ENCODE peak calls at places on chromosomes 16 and 17, in eight cellular contexts. One of them, this sample, is unnamed.

GRCh38 chr17:68498479-68499326 is 13.5 kb upstream of the PRKAR1A start:
- DNase-seq in hepatocyte: no peak
- DNase-seq in GM23248: peak; percentile 45
- DNase-seq in astrocyte: no peak
- DNase-seq in neural progenitor cell: no peak
- DNase-seq in osteoblast: no peak
- DNase-seq in OCI-LY7: peak; percentile 52
- DNase-seq in fibroblast of lung: no peak
- DNase-seq in this sample: peak; percentile 61

GRCh38 chr16:918068-918467 is 52.7 kb downstream of the LMF1 start:
- DNase-seq in hepatocyte: peak; percentile 30
- DNase-seq in astrocyte: no peak
- DNase-seq in fibroblast of lung: no peak
- DNase-seq in osteoblast: no peak
- DNase-seq in neural progenitor cell: peak; percentile 52
- DNase-seq in GM23248: no peak
- DNase-seq in OCI-LY7: no peak
- DNase-seq in this sample: no peak

GRCh38 chr16:67431077-67431804 is at the start of gene HSD11B2:
- DNase-seq in hepatocyte: peak; percentile 88
- DNase-seq in neural progenitor cell: peak; percentile 91
- DNase-seq in GM23248: peak; percentile 85
- DNase-seq in osteoblast: peak; percentile 98
- DNase-seq in fibroblast of lung: peak; percentile 38
- DNase-seq in OCI-LY7: no peak
- DNase-seq in astrocyte: peak; percentile 14
- DNase-seq in this sample: peak; percentile 60

GRCh38 chr16:77579283-77579985 is 142.9 kb upstream of the NUDT7 start:
- DNase-seq in fibroblast of lung: no peak
- DNase-seq in astrocyte: no peak
- DNase-seq in hepatocyte: peak; percentile 16
- DNase-seq in neural progenitor cell: no peak
- DNase-seq in osteoblast: no peak
- DNase-seq in GM23248: peak; percentile 44
- DNase-seq in OCI-LY7: no peak
- DNase-seq in this sample: no peak

GRCh38 chr16:81136331-81137011 is 40.3 kb upstream of the GCSH start:
- DNase-seq in fibroblast of lung: no peak
- DNase-seq in astrocyte: no peak
- DNase-seq in osteoblast: peak; percentile 39
- DNase-seq in OCI-LY7: no peak
- DNase-seq in hepatocyte: no peak
- DNase-seq in neural progenitor cell: no peak
- DNase-seq in GM23248: no peak
- DNase-seq in this sample: no peak

GRCh38 chr17:39365252-39365651 is 36.2 kb downstream of the FBXL20 start:
- DNase-seq in osteoblast: peak; percentile 79
- DNase-seq in GM23248: peak; percentile 88
- DNase-seq in fibroblast of lung: peak; percentile 85
- DNase-seq in hepatocyte: no peak
- DNase-seq in OCI-LY7: no peak
- DNase-seq in astrocyte: peak; percentile 79
- DNase-seq in neural progenitor cell: no peak
- DNase-seq in this sample: no peak

GRCh38 chr17:55577011-55577586 is 65.8 kb upstream of the SMIM36 start:
- DNase-seq in neural progenitor cell: no peak
- DNase-seq in fibroblast of lung: peak; percentile 84
- DNase-seq in astrocyte: peak; percentile 78
- DNase-seq in osteoblast: peak; percentile 74
- DNase-seq in GM23248: peak; percentile 92
- DNase-seq in OCI-LY7: no peak
- DNase-seq in hepatocyte: peak; percentile 12
- DNase-seq in this sample: peak; percentile 51

GRCh38 chr16:54968769-54969168 is 38.1 kb downstream of the IRX5 start:
- DNase-seq in hepatocyte: no peak
- DNase-seq in astrocyte: no peak
- DNase-seq in neural progenitor cell: no peak
- DNase-seq in GM23248: no peak
- DNase-seq in fibroblast of lung: no peak
- DNase-seq in osteoblast: no peak
- DNase-seq in OCI-LY7: no peak
- DNase-seq in this sample: no peak

GRCh38 chr16:15976225-15976812 is 26.9 kb downstream of the ABCC1 start:
- DNase-seq in neural progenitor cell: no peak
- DNase-seq in osteoblast: no peak
- DNase-seq in OCI-LY7: no peak
- DNase-seq in fibroblast of lung: no peak
- DNase-seq in hepatocyte: no peak
- DNase-seq in GM23248: peak; percentile 59
- DNase-seq in astrocyte: no peak
- DNase-seq in this sample: no peak

GRCh38 chr16:57640612-57641011 is 12.2 kb downstream of the ADGRG1 start:
- DNase-seq in astrocyte: no peak
- DNase-seq in GM23248: no peak
- DNase-seq in neural progenitor cell: no peak
- DNase-seq in OCI-LY7: no peak
- DNase-seq in osteoblast: no peak
- DNase-seq in fibroblast of lung: no peak
- DNase-seq in hepatocyte: no peak
- DNase-seq in this sample: no peak

GRCh38 chr17:52157603-52158449 is 688 bp downstream of the CA10 start:
- DNase-seq in GM23248: no peak
- DNase-seq in osteoblast: no peak
- DNase-seq in astrocyte: no peak
- DNase-seq in hepatocyte: no peak
- DNase-seq in fibroblast of lung: no peak
- DNase-seq in OCI-LY7: no peak
- DNase-seq in neural progenitor cell: peak; percentile 55
- DNase-seq in this sample: no peak

GRCh38 chr17:55743103-55743679 is 7.7 kb upstream of the PCTP start:
- DNase-seq in neural progenitor cell: no peak
- DNase-seq in astrocyte: peak; percentile 45
- DNase-seq in hepatocyte: peak; percentile 72
- DNase-seq in GM23248: no peak
- DNase-seq in fibroblast of lung: peak; percentile 51
- DNase-seq in OCI-LY7: no peak
- DNase-seq in osteoblast: no peak
- DNase-seq in this sample: no peak

GRCh38 chr17:44775838-44776621 is 17.2 kb downstream of the ADAM11 start:
- DNase-seq in GM23248: no peak
- DNase-seq in neural progenitor cell: no peak
- DNase-seq in fibroblast of lung: no peak
- DNase-seq in hepatocyte: peak; percentile 99
- DNase-seq in OCI-LY7: no peak
- DNase-seq in osteoblast: peak; percentile 86
- DNase-seq in astrocyte: no peak
- DNase-seq in this sample: no peak

GRCh38 chr17:50361561-50362480 is 11.2 kb downstream of the MRPL27 start:
- DNase-seq in astrocyte: peak; percentile 36
- DNase-seq in GM23248: peak; percentile 85
- DNase-seq in neural progenitor cell: peak; percentile 80
- DNase-seq in fibroblast of lung: peak; percentile 62
- DNase-seq in hepatocyte: peak; percentile 84
- DNase-seq in osteoblast: peak; percentile 97
- DNase-seq in OCI-LY7: peak; percentile 77
- DNase-seq in this sample: peak; percentile 88

GRCh38 chr17:48644159-48644558 is 18.0 kb upstream of the HOXB9 start:
- DNase-seq in neural progenitor cell: no peak
- DNase-seq in osteoblast: no peak
- DNase-seq in astrocyte: no peak
- DNase-seq in GM23248: no peak
- DNase-seq in OCI-LY7: no peak
- DNase-seq in hepatocyte: no peak
- DNase-seq in fibroblast of lung: no peak
- DNase-seq in this sample: no peak
- H4K20me1 ChIP-seq in neural progenitor cell: peaks cover 88% of the 10 kb centered on the region
- H4K20me1 ChIP-seq in osteoblast: no peaks in the 10 kb centered on the region
- H4K20me1 ChIP-seq in astrocyte: no peaks in the 10 kb centered on the region
- H4K20me1 ChIP-seq in GM23248: no peaks in the 10 kb centered on the region
- H4K20me1 ChIP-seq in OCI-LY7: no peaks in the 10 kb centered on the region
- H4K20me1 ChIP-seq in hepatocyte: no peaks in the 10 kb centered on the region
- H4K20me1 ChIP-seq in fibroblast of lung: no peaks in the 10 kb centered on the region
- H4K20me1 ChIP-seq in this sample: no peaks in the 10 kb centered on the region

GRCh38 chr17:78116411-78116810 is 12.1 kb downstream of the TMC6 start:
- DNase-seq in GM23248: no peak
- DNase-seq in osteoblast: no peak
- DNase-seq in fibroblast of lung: no peak
- DNase-seq in astrocyte: no peak
- DNase-seq in hepatocyte: no peak
- DNase-seq in OCI-LY7: no peak
- DNase-seq in neural progenitor cell: no peak
- DNase-seq in this sample: no peak

GRCh38 chr17:78113804-78114785 is 14.5 kb downstream of the TMC6 start:
- DNase-seq in hepatocyte: no peak
- DNase-seq in osteoblast: peak; percentile 88
- DNase-seq in astrocyte: no peak
- DNase-seq in fibroblast of lung: no peak
- DNase-seq in OCI-LY7: no peak
- DNase-seq in GM23248: no peak
- DNase-seq in neural progenitor cell: no peak
- DNase-seq in this sample: no peak

GRCh38 chr17:78117027-78117981 is 11.3 kb downstream of the TMC6 start:
- DNase-seq in OCI-LY7: peak; percentile 54
- DNase-seq in astrocyte: no peak
- DNase-seq in hepatocyte: no peak
- DNase-seq in GM23248: no peak
- DNase-seq in osteoblast: peak; percentile 93
- DNase-seq in fibroblast of lung: peak; percentile 20
- DNase-seq in neural progenitor cell: peak; percentile 50
- DNase-seq in this sample: no peak

GRCh38 chr17:78112508-78113471 is 15.8 kb downstream of the TMC6 start:
- DNase-seq in OCI-LY7: peak; percentile 75
- DNase-seq in fibroblast of lung: peak; percentile 20
- DNase-seq in osteoblast: peak; percentile 99
- DNase-seq in GM23248: peak; percentile 59
- DNase-seq in neural progenitor cell: peak; percentile 76
- DNase-seq in astrocyte: no peak
- DNase-seq in hepatocyte: peak; percentile 80
- DNase-seq in this sample: peak; percentile 89

GRCh38 chr17:78114831-78115723 is 13.5 kb downstream of the TMC6 start:
- DNase-seq in hepatocyte: no peak
- DNase-seq in astrocyte: no peak
- DNase-seq in neural progenitor cell: no peak
- DNase-seq in osteoblast: peak; percentile 85
- DNase-seq in fibroblast of lung: no peak
- DNase-seq in OCI-LY7: no peak
- DNase-seq in GM23248: no peak
- DNase-seq in this sample: no peak
- H4K20me1 ChIP-seq in hepatocyte: no peaks in the 10 kb centered on the region
- H4K20me1 ChIP-seq in astrocyte: no peaks in the 10 kb centered on the region
- H4K20me1 ChIP-seq in neural progenitor cell: no peaks in the 10 kb centered on the region
- H4K20me1 ChIP-seq in osteoblast: no peaks in the 10 kb centered on the region
- H4K20me1 ChIP-seq in fibroblast of lung: no peaks in the 10 kb centered on the region
- H4K20me1 ChIP-seq in OCI-LY7: no peaks in the 10 kb centered on the region
- H4K20me1 ChIP-seq in GM23248: no peaks in the 10 kb centered on the region
- H4K20me1 ChIP-seq in this sample: peaks cover 20% of the 10 kb centered on the region

GRCh38 chr16:48366165-48367093 is 18.8 kb downstream of the SIAH1 start:
- DNase-seq in OCI-LY7: peak; percentile 47
- DNase-seq in neural progenitor cell: peak; percentile 62
- DNase-seq in astrocyte: peak; percentile 93
- DNase-seq in GM23248: peak; percentile 93
- DNase-seq in osteoblast: peak; percentile 90
- DNase-seq in hepatocyte: peak; percentile 73
- DNase-seq in fibroblast of lung: peak; percentile 94
- DNase-seq in this sample: peak; percentile 80

GRCh38 chr16:48369765-48370164 is 15.4 kb downstream of the SIAH1 start:
- DNase-seq in neural progenitor cell: no peak
- DNase-seq in fibroblast of lung: peak; percentile 24
- DNase-seq in hepatocyte: no peak
- DNase-seq in osteoblast: no peak
- DNase-seq in OCI-LY7: no peak
- DNase-seq in GM23248: no peak
- DNase-seq in astrocyte: no peak
- DNase-seq in this sample: no peak

GRCh38 chr16:48365601-48366164 is 19.5 kb downstream of the SIAH1 start:
- DNase-seq in neural progenitor cell: peak; percentile 95
- DNase-seq in OCI-LY7: no peak
- DNase-seq in GM23248: peak; percentile 98
- DNase-seq in osteoblast: peak; percentile 90
- DNase-seq in fibroblast of lung: peak; percentile 83
- DNase-seq in astrocyte: peak; percentile 74
- DNase-seq in hepatocyte: peak; percentile 95
- DNase-seq in this sample: peak; percentile 89

GRCh38 chr16:48365030-48365600 is 20.1 kb downstream of the SIAH1 start:
- DNase-seq in fibroblast of lung: no peak
- DNase-seq in astrocyte: no peak
- DNase-seq in osteoblast: no peak
- DNase-seq in GM23248: peak; percentile 23
- DNase-seq in hepatocyte: peak; percentile 44
- DNase-seq in OCI-LY7: no peak
- DNase-seq in neural progenitor cell: no peak
- DNase-seq in this sample: no peak

DNA sequence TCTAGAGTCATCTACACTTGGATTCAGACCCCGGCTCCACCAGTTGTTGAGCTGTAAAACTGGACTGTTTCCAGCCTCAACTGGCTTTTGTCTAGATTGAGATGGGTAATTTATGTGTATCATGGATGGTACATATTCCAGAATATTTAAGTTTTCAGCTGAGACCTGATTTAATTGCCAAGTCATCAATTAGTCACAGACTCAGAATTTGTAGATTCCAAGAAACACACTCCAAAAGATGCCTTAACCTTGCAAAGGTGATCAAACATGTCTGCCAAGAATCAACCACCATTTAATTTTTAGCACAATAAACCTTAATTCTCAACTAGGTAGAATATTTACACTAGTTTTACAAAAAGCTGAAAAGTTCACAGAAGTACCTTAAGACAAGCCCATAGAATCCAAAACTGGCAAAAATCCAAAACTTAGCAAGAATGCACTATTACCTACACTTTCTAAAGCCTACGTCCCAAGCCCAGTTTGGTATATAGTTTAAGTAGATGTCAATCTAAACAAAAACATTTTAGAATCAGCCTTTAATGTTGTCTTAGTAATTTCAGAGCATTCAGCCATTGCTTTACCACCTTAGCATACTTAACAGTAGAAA is 17.7 kb downstream of the SIAH1 start:
- DNase-seq in osteoblast: no peak
- DNase-seq in hepatocyte: no peak
- DNase-seq in neural progenitor cell: no peak
- DNase-seq in astrocyte: no peak
- DNase-seq in GM23248: peak; percentile 28
- DNase-seq in fibroblast of lung: peak; percentile 14
- DNase-seq in OCI-LY7: no peak
- DNase-seq in this sample: no peak
- H4K20me1 ChIP-seq in osteoblast: peaks cover 49% of the 10 kb centered on the region
- H4K20me1 ChIP-seq in hepatocyte: peaks cover 94% of the 10 kb centered on the region
- H4K20me1 ChIP-seq in neural progenitor cell: peaks cover 95% of the 10 kb centered on the region
- H4K20me1 ChIP-seq in astrocyte: peaks cover 94% of the 10 kb centered on the region
- H4K20me1 ChIP-seq in GM23248: no peaks in the 10 kb centered on the region
- H4K20me1 ChIP-seq in fibroblast of lung: no peaks in the 10 kb centered on the region
- H4K20me1 ChIP-seq in OCI-LY7: peaks cover 32% of the 10 kb centered on the region
- H4K20me1 ChIP-seq in this sample: peaks cover 50% of the 10 kb centered on the region

DNA sequence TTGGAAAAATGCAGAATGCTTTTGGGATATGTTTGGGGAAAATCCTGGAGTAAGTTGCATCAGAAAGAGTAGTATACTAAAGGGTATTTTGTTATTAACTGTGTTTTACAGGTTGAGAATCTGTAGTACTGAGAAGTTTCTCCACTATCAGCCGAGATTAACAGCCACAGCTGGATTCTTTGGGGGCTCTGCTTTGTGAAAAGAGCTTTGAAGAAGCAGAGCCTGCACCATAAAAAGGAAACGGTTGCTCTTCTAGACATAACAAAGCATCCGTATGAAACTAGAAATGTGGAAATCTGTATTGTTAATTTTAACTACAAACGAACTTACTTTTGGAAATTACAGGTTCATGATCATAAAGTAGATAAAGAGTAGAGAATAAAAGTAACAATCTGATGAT is 5.3 kb downstream of the NLK start:
- DNase-seq in fibroblast of lung: no peak
- DNase-seq in OCI-LY7: peak; percentile 35
- DNase-seq in GM23248: no peak
- DNase-seq in astrocyte: no peak
- DNase-seq in hepatocyte: no peak
- DNase-seq in osteoblast: no peak
- DNase-seq in neural progenitor cell: peak; percentile 56
- DNase-seq in this sample: no peak
- H4K20me1 ChIP-seq in fibroblast of lung: peaks cover 2% of the 10 kb centered on the region
- H4K20me1 ChIP-seq in OCI-LY7: peaks cover 4% of the 10 kb centered on the region
- H4K20me1 ChIP-seq in GM23248: peaks cover 8% of the 10 kb centered on the region
- H4K20me1 ChIP-seq in astrocyte: peaks cover 93% of the 10 kb centered on the region
- H4K20me1 ChIP-seq in hepatocyte: peaks cover 21% of the 10 kb centered on the region
- H4K20me1 ChIP-seq in osteoblast: peaks cover 44% of the 10 kb centered on the region
- H4K20me1 ChIP-seq in neural progenitor cell: peaks cover 74% of the 10 kb centered on the region
- H4K20me1 ChIP-seq in this sample: peaks cover 19% of the 10 kb centered on the region